ENCODE peak calls at places on chromosomes 1 and 21, in ten cellular contexts. C is nephron progenitor cell, M is fibroblast of pulmonary artery, Q is IMR-90, U is endothelial cell, V is HepG2, J is glutamatergic neuron, W is fibroblast of mammary gland, P is B cell, T is cardiac muscle cell. H is an unnamed sample.

GRCh38 chr1:81802601-81803422 is 2.1 kb downstream of the ADGRL2 start:
- DNase-seq in C (peak), M (peak), Q (peak), U (peak), V (no peak), J (peak), W (peak), P (no peak), T (peak), H (peak)

GRCh38 chr1:92619466-92620189 is 132.9 kb upstream of the GFI1 start:
- DNase-seq in C (no peak), M (no peak), Q (no peak), U (no peak), V (no peak), J (no peak), W (no peak), P (no peak), T (no peak), H (no peak)

GRCh38 chr1:197692965-197693364 is 82.3 kb downstream of the DENND1B start:
- DNase-seq in C (no peak), M (peak), Q (peak), U (no peak), V (peak), J (no peak), W (peak), P (peak), T (peak), H (peak)

GRCh38 chr1:30320581-30320890 is 402.8 kb downstream of the MATN1 start:
- DNase-seq in C (no peak), M (no peak), Q (no peak), U (no peak), V (no peak), J (no peak), W (no peak), P (no peak), T (no peak), H (no peak)

GRCh38 chr1:65497276-65497830 is 76.9 kb downstream of the LEPR start:
- DNase-seq in C (no peak), M (no peak), Q (peak), U (peak), V (no peak), J (no peak), W (no peak), P (no peak), T (no peak), H (no peak)

GRCh38 chr1:163273766-163274441 is 47.9 kb upstream of the NUF2 start:
- DNase-seq in C (no peak), M (no peak), Q (no peak), U (no peak), V (no peak), J (no peak), W (no peak), P (no peak), T (no peak), H (no peak)

GRCh38 chr1:8517579-8518489 is 199.9 kb downstream of the SLC45A1 start:
- DNase-seq in C (no peak), M (peak), Q (peak), U (no peak), V (no peak), J (no peak), W (peak), P (no peak), T (peak), H (no peak)

GRCh38 chr1:201535046-201535777 is 3.7 kb upstream of the NAV1 start:
- DNase-seq in C (no peak), M (peak), Q (peak), U (no peak), V (no peak), J (no peak), W (peak), P (no peak), T (no peak), H (no peak)

GRCh38 chr1:221097479-221098281 is 218.4 kb downstream of the HLX start:
- DNase-seq in C (no peak), M (peak), Q (peak), U (no peak), V (no peak), J (no peak), W (peak), P (no peak), T (peak), H (no peak)

GRCh38 chr21:26781331-26781730 is 63.9 kb downstream of the ADAMTS1 start:
- DNase-seq in C (no peak), M (no peak), Q (no peak), U (no peak), V (no peak), J (no peak), W (peak), P (no peak), T (no peak), H (no peak)

GRCh38 chr21:34614443-34614692 is 545 bp downstream of the RCAN1 start:
- DNase-seq in C (no peak), M (no peak), Q (no peak), U (no peak), V (no peak), J (no peak), W (no peak), P (no peak), T (no peak), H (no peak)

GRCh38 chr21:15848632-15849031 is 118.8 kb downstream of the USP25 start:
- DNase-seq in C (no peak), M (peak), Q (peak), U (no peak), V (no peak), J (no peak), W (peak), P (no peak), T (peak), H (no peak)

GRCh38 chr1:59672851-59673574 is 141.7 kb upstream of the HOOK1 start:
- DNase-seq in C (no peak), M (peak), Q (peak), U (no peak), V (peak), J (no peak), W (peak), P (no peak), T (peak), H (no peak)

GRCh38 chr1:115456441-115456961 is 118.5 kb upstream of the NGF start:
- DNase-seq in C (no peak), M (no peak), Q (peak), U (no peak), V (no peak), J (no peak), W (peak), P (no peak), T (no peak), H (no peak)

GRCh38 chr1:5837976-5838653 is 154.1 kb downstream of the NPHP4 start:
- DNase-seq in C (no peak), M (no peak), Q (no peak), U (no peak), V (no peak), J (no peak), W (no peak), P (no peak), T (no peak), H (no peak)

GRCh38 chr1:153842006-153842471 is 66.8 kb downstream of the SLC27A3 start:
- DNase-seq in C (no peak), M (no peak), Q (peak), U (no peak), V (no peak), J (no peak), W (peak), P (peak), T (no peak), H (peak)

GRCh38 chr1:200248541-200248940 is 161.3 kb downstream of the ZNF281 start:
- DNase-seq in C (peak), M (no peak), Q (no peak), U (no peak), V (no peak), J (no peak), W (no peak), P (no peak), T (no peak), H (no peak)

GRCh38 chr1:45033356-45033755 is 21.3 kb downstream of the UROD start:
- DNase-seq in C (no peak), M (no peak), Q (no peak), U (no peak), V (no peak), J (no peak), W (no peak), P (peak), T (no peak), H (peak)

GRCh38 chr1:235124665-235125064 is 4.0 kb downstream of the TOMM20 start:
- DNase-seq in C (no peak), M (no peak), Q (no peak), U (no peak), V (no peak), J (no peak), W (no peak), P (no peak), T (no peak), H (no peak)

GRCh38 chr1:21756393-21757089 is 26.4 kb downstream of the USP48 start:
- DNase-seq in C (no peak), M (no peak), Q (no peak), U (no peak), V (no peak), J (no peak), W (no peak), P (no peak), T (no peak), H (no peak)

GRCh38 chr1:208078752-208079151 is 165.4 kb downstream of the PLXNA2 start:
- DNase-seq in C (no peak), M (no peak), Q (no peak), U (no peak), V (no peak), J (no peak), W (no peak), P (no peak), T (no peak), H (no peak)

GRCh38 chr1:118254483-118254882 is 69.5 kb upstream of the SPAG17 start:
- DNase-seq in C (no peak), M (no peak), Q (no peak), U (no peak), V (no peak), J (no peak), W (no peak), P (no peak), T (no peak), H (no peak)

GRCh38 chr1:1121611-1122077 is 5.8 kb upstream of the C1orf159 start:
- DNase-seq in C (no peak), M (no peak), Q (no peak), U (no peak), V (no peak), J (no peak), W (no peak), P (no peak), T (no peak), H (no peak)

GRCh38 chr1:165408518-165408917 is 36.4 kb downstream of the RXRG start:
- DNase-seq in C (peak), M (peak), Q (peak), U (peak), V (peak), J (peak), W (peak), P (no peak), T (peak), H (no peak)
- TF ChIP-seq CTCF in C (peak), M (peak), Q (peak), U (peak), V (peak), J (peak), W (peak), P (peak), T (peak), H (no peak)

GRCh38 chr1:35857830-35858229 is 25.2 kb upstream of the AGO1 start:
- DNase-seq in C (no peak), M (peak), Q (peak), U (no peak), V (no peak), J (no peak), W (peak), P (peak), T (peak), H (peak)
- TF ChIP-seq CTCF in C (no peak), M (peak), Q (peak), U (no peak), V (peak), J (no peak), W (peak), P (peak), T (peak), H (no peak)

GRCh38 chr1:111989531-111990025 is at the start of gene KCND3:
- DNase-seq in C (peak), M (peak), Q (peak), U (peak), V (no peak), J (peak), W (peak), P (peak), T (peak), H (peak)

GRCh38 chr1:111990026-111990877 is 784 bp upstream of the KCND3 start:
- DNase-seq in C (no peak), M (no peak), Q (no peak), U (peak), V (no peak), J (peak), W (no peak), P (peak), T (no peak), H (peak)

GRCh38 chr1:111992396-111992985 is 3.0 kb upstream of the KCND3 start:
- DNase-seq in C (no peak), M (no peak), Q (no peak), U (no peak), V (no peak), J (no peak), W (no peak), P (no peak), T (no peak), H (no peak)

GRCh38 chr1:111988743-111989453 is 570 bp downstream of the KCND3 start:
- DNase-seq in C (peak), M (no peak), Q (no peak), U (peak), V (no peak), J (peak), W (no peak), P (peak), T (no peak), H (no peak)

DNA sequence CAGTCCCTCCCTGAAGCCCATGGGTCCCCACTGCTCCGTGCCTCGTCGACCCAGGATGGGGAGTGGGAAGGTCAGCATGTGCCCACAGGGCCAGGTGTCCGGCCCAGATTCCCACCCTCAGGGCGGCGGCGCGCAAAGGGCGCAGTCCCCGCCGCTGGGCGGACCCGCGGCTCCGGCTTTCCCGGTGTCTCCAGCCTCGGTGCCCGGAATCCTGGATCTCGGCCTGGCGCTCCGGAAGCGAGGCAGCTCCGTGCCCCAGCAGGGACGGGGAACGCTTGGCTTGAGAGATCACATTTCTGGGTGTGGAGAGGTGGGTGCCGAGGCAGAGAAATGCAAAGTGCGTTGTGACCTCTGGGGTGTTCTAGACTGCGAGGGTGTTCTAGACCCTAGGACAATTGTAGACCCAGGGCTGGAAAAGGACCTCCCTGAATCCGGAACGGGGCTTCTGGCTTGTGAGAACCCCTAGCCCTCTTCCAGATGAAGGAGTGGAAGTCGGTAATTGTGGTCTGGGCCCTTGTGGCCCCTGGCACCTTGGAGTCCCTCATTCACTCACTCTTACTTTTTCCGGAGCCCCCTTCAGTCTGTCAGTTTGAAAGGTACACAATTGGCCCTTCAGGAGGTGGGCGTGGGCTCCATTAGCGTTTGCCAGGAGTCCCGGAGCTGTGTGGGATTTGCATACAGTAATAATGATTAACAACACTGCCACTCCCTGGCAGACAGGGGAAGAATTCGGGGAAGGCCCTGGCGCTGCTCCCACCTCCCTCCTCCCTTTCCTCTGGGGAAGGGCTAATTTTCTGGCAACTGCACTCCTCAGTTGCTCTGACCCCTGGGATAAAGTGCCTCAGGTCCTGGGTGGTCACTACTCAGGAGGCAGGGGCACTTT is 1.7 kb upstream of the KCND3 start:
- DNase-seq in C (peak), M (peak), Q (no peak), U (peak), V (peak), J (peak), W (peak), P (no peak), T (peak), H (no peak)
- TF ChIP-seq CTCF in C (no peak), M (no peak), Q (peak), U (no peak), V (peak), J (no peak), W (peak), P (no peak), T (peak), H (no peak)

GRCh38 chr1:41726899-41727748 is 191.6 kb downstream of the HIVEP3 start:
- DNase-seq in C (no peak), M (no peak), Q (no peak), U (no peak), V (peak), J (no peak), W (no peak), P (peak), T (no peak), H (peak)
- TF ChIP-seq CTCF in C (no peak), M (no peak), Q (no peak), U (no peak), V (no peak), J (no peak), W (no peak), P (peak), T (no peak), H (peak)

GRCh38 chr1:225882699-225883615 is 777 bp upstream of the TMEM63A start:
- DNase-seq in C (peak), M (peak), Q (peak), U (peak), V (peak), J (no peak), W (peak), P (peak), T (peak), H (peak)
- TF ChIP-seq CTCF in C (no peak), M (no peak), Q (no peak), U (no peak), V (no peak), J (no peak), W (no peak), P (peak), T (no peak), H (no peak)

DNA sequence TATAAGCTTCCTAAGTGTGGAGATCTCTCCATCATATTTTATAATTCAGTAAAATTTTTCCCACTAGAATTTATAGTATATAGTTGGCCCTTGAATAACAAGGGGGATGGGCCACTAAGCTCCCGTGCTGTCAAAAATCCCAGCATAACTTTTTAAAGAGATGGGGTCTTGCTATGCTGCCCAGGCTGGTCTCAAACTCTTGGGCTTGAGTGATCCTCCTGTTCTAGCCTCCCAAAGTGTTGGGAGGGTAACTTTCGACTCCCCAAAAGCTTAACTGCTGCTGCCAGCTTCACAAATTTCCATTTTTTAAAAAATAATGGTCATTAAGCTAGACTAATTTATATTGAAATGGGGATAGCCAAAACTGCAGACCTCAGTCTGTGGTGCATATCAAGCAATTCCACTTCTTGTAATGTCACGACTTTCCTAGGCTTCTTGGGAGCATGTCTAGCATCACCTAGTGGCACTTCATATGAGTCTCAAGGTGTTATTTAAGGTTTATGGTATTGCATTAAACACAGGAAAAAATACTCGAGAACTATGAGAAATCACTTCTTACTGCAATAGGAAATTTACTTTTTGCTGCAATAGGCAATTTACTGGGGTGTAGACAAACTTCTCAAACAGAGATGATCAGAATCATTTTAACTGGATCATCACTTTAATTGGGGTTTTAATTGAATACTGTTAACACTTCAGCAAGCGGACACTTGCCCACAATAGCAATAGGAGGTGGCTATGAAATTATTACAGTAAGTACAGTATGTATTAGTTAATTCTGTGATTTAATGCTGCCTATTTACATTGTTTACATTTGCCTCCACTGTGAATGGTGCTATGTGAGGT is 19.3 kb upstream of the ACTA1 start:
- DNase-seq in C (no peak), M (peak), Q (peak), U (no peak), V (peak), J (no peak), W (peak), P (no peak), T (peak), H (no peak)
- TF ChIP-seq CTCF in C (peak), M (peak), Q (peak), U (no peak), V (peak), J (no peak), W (peak), P (no peak), T (peak), H (no peak)

H was measured in GM13976.